ENCODE peak calls at places on chromosomes 1 and 21, in four cellular contexts. S, G, Z and A are unnamed samples. For H3K9me3, the result is how much of the 10 kb centered on the place peaks cover.

GRCh38 chr1:242185728-242186127 is 186.8 kb upstream of the MAP1LC3C start:
- DNase-seq in S (no peak), G (no peak), Z (no peak), A (no peak)

GRCh38 chr1:198969981-198970380 is 331.1 kb downstream of the PTPRC start:
- DNase-seq in S (no peak), G (no peak), Z (no peak), A (no peak)

GRCh38 chr1:8169364-8170058 is 143.4 kb upstream of the ERRFI1 start:
- DNase-seq in S (peak), G (peak), Z (peak), A (no peak)

GRCh38 chr1:85502625-85503083 is 37.7 kb upstream of the DDAH1 start:
- DNase-seq in S (peak), G (peak), Z (peak), A (no peak)

GRCh38 chr1:56688522-56689026 is 43.5 kb downstream of the PRKAA2 start:
- DNase-seq in S (peak), G (peak), Z (no peak), A (no peak)

GRCh38 chr21:43590220-43590619 is 69.1 kb downstream of the HSF2BP start:
- DNase-seq in S (no peak), G (no peak), Z (no peak), A (no peak)

GRCh38 chr1:240797050-240797449 is 185.1 kb upstream of the GREM2 start:
- DNase-seq in S (peak), G (no peak), Z (no peak), A (no peak)

GRCh38 chr1:116770625-116771024 is 16.4 kb downstream of the CD2 start:
- DNase-seq in S (no peak), G (peak), Z (no peak), A (no peak)

GRCh38 chr1:150955274-150955673 is 19.4 kb downstream of the CERS2 start:
- DNase-seq in S (no peak), G (no peak), Z (no peak), A (no peak)

GRCh38 chr1:234963180-234963903 is 165.3 kb downstream of the TOMM20 start:
- DNase-seq in S (peak), G (peak), Z (peak), A (peak)

GRCh38 chr1:205766038-205766437 is 9.2 kb downstream of the RAB29 start:
- DNase-seq in S (peak), G (no peak), Z (no peak), A (no peak)

GRCh38 chr1:62241357-62242131 is 46.9 kb downstream of the L1TD1 start:
- DNase-seq in S (no peak), G (no peak), Z (peak), A (no peak)

GRCh38 chr21:45450741-45451740 is 46.1 kb downstream of the COL18A1 start:
- DNase-seq in S (no peak), G (no peak), Z (no peak), A (no peak)

GRCh38 chr1:181083842-181084605 is 4.5 kb upstream of the IER5 start:
- DNase-seq in S (peak), G (peak), Z (peak), A (peak)

GRCh38 chr1:5376538-5377247 is 615.5 kb downstream of the NPHP4 start:
- DNase-seq in S (no peak), G (no peak), Z (no peak), A (no peak)

GRCh38 chr1:5374176-5374575 is 618.0 kb downstream of the NPHP4 start:
- DNase-seq in S (no peak), G (no peak), Z (no peak), A (no peak)

GRCh38 chr1:5373281-5373680 is 618.9 kb downstream of the NPHP4 start:
- DNase-seq in S (no peak), G (no peak), Z (no peak), A (no peak)

GRCh38 chr1:5375437-5375836 is 616.8 kb downstream of the NPHP4 start:
- DNase-seq in S (no peak), G (no peak), Z (no peak), A (no peak)

GRCh38 chr1:5379176-5379759 is 613.0 kb downstream of the NPHP4 start:
- DNase-seq in S (no peak), G (no peak), Z (no peak), A (no peak)
- H3K9me3 ChIP-seq in S (under half), G (under half), Z (under half), A (under half)

GRCh38 chr1:93805027-93805426 is 74.0 kb downstream of the DNTTIP2 start:
- DNase-seq in S (peak), G (no peak), Z (no peak), A (no peak)

GRCh38 chr1:93810316-93810715 is 68.7 kb downstream of the DNTTIP2 start:
- DNase-seq in S (no peak), G (no peak), Z (no peak), A (no peak)

GRCh38 chr1:93807301-93807930 is 71.6 kb downstream of the DNTTIP2 start:
- DNase-seq in S (no peak), G (no peak), Z (no peak), A (no peak)

GRCh38 chr1:93801471-93801870 is 77.5 kb downstream of the DNTTIP2 start:
- DNase-seq in S (no peak), G (no peak), Z (no peak), A (no peak)

GRCh38 chr1:93804412-93804811 is 74.6 kb downstream of the DNTTIP2 start:
- DNase-seq in S (peak), G (no peak), Z (no peak), A (no peak)
- H3K9me3 ChIP-seq in S (under half), G (under half), Z (under half), A (under half)

DNA sequence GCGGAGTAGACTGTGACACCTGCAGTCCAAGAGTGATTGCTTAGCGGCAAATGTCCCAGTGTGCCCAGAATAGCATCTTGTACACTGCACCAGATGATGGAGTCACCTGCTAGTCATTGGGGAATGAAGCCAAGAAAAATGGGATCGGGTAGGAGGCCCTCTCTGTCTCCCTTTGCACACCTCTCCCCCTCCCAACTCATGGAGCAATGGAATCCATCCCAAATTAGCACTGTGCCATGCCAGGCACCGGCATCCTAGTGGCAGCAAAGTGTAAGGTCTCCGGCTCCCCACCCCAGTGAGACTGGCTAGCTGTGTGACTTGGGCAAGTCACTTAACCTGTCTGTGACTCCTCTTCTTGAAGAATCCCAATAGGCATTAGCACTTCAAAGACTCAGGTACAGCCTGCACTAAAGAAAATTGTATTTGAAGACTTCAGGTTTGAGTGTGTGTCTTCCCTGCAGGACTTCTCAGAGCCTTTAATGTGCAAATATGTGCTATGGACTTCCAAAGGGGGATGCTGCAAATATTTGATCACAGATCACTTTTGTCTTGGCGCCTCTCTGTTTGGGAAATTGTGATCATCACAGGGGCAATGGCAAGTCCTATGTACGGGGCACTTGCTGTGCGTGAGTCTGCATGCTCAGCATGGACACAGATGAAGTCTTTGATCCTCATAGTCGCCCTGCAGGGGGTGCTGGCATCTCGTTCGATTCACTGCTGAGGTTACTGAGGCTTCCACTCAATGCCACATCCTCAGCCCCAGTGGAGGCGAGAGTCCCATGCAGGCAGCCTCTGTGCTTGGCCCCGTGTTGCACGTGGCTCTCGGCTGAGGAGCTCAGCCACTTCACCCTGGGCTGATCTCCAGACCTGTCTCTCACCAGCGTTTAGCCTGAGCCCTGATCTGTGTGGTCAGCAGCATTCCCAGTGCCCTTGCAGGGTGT is 272.9 kb upstream of the C1orf174 start:
- DNase-seq in S (no peak), G (peak), Z (no peak), A (no peak)
- H3K9me3 ChIP-seq in S (under half), G (under half), Z (under half), A (under half)

DNA sequence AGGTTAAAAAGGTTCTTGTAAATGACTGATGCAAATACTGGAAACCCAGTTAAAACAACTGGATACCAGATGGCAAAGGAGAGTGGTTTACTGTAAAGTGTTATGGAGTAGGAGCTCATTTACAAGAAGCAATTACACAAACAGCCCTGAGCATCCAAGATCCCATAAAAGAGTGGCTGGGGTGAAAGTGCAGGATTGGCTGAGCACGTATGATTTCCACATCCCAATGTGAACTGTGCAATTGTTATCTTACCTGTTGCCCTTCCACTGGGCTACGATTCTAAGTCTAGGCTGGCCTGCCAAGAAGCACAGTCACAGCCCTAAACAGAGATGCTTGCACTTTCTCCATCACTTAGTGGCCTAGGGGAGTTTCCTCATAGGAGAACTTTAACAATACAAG is 277.6 kb upstream of the RUNX1 start:
- DNase-seq in S (no peak), G (no peak), Z (no peak), A (no peak)
- H3K9me3 ChIP-seq in S (under half), G (under half), Z (under half), A (under half)

GRCh38 chr1:162118063-162118462 is 48.6 kb downstream of the NOS1AP start:
- DNase-seq in S (no peak), G (no peak), Z (no peak), A (no peak)
- H3K9me3 ChIP-seq in S (under half), G (under half), Z (under half), A (under half)

GRCh38 chr21:39924577-39925308 is 57.5 kb downstream of the PCP4 start:
- DNase-seq in S (no peak), G (no peak), Z (peak), A (no peak)

GRCh38 chr21:39927304-39927886 is 60.2 kb downstream of the PCP4 start:
- DNase-seq in S (no peak), G (no peak), Z (peak), A (no peak)

GRCh38 chr21:39923441-39923840 is 56.2 kb downstream of the PCP4 start:
- DNase-seq in S (no peak), G (no peak), Z (no peak), A (no peak)
- H3K9me3 ChIP-seq in S (under half), G (under half), Z (under half), A (under half)

GRCh38 chr1:2998503-2999100 is 22.7 kb upstream of the ACTRT2 start:
- DNase-seq in S (no peak), G (no peak), Z (no peak), A (no peak)

GRCh38 chr1:3000671-3001470 is 20.4 kb upstream of the ACTRT2 start:
- DNase-seq in S (no peak), G (no peak), Z (no peak), A (no peak)

GRCh38 chr1:2999138-2999537 is 22.1 kb upstream of the ACTRT2 start:
- DNase-seq in S (no peak), G (no peak), Z (no peak), A (no peak)

GRCh38 chr1:3000214-3000613 is 21.1 kb upstream of the ACTRT2 start:
- DNase-seq in S (no peak), G (no peak), Z (peak), A (no peak)

GRCh38 chr1:2999571-2999970 is 21.7 kb upstream of the ACTRT2 start:
- DNase-seq in S (no peak), G (no peak), Z (peak), A (no peak)
- H3K9me3 ChIP-seq in S (under half), G (under half), Z (under half), A (under half)

GRCh38 chr21:7916329-7917303 is 2604.8 kb upstream of the TPTE start:
- DNase-seq in S (no peak), G (no peak), Z (no peak), A (no peak)

GRCh38 chr21:7917729-7918128 is 2603.7 kb upstream of the TPTE start:
- DNase-seq in S (peak), G (no peak), Z (no peak), A (no peak)
- H3K9me3 ChIP-seq in S (under half), G (under half), Z (under half), A (under half)

GRCh38 chr1:233944596-233944995 is 40.1 kb downstream of the SLC35F3 start:
- DNase-seq in S (no peak), G (no peak), Z (no peak), A (no peak)

GRCh38 chr1:233946724-233947123 is 42.2 kb downstream of the SLC35F3 start:
- DNase-seq in S (no peak), G (no peak), Z (no peak), A (no peak)

GRCh38 chr1:233940908-233941307 is 36.4 kb downstream of the SLC35F3 start:
- DNase-seq in S (no peak), G (no peak), Z (no peak), A (no peak)

GRCh38 chr1:233945573-233945972 is 41.1 kb downstream of the SLC35F3 start:
- DNase-seq in S (no peak), G (no peak), Z (no peak), A (no peak)

GRCh38 chr1:233945979-233946378 is 41.5 kb downstream of the SLC35F3 start:
- DNase-seq in S (no peak), G (no peak), Z (no peak), A (no peak)
- H3K9me3 ChIP-seq in S (under half), G (under half), Z (under half), A (under half)

DNA sequence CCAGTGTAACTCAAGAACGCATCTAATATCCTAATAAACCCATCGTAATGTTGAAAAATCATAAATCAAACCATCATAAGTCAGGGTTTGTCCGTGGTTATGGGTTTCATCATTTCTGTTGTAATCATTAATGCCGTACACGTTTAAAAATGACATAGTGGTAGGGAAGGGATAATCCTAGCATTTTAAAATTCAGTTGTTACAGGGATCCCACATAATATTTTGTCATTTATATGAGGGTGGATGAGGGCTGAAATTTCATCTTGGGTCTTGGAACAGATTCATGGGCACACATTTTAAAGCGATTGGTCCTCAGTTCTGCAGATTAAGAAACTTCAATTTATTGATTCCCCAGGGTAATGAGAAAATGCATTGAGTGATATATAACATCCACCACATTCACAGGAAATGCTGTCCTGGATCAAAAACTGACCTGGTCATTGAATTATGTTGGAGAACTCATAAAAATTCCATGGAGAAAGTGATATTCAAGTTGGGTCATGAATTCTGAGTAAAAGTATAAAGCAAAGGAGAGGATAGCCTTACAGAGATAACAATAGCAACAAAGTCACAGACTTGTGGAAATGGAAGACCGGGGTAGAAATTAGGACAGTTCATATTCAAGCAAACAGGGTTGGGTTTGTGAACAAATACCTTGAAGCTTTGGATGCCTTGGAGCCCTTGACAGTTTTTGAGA is 1527.3 kb upstream of the TPTE start:
- DNase-seq in S (peak), G (no peak), Z (no peak), A (no peak)
- H3K9me3 ChIP-seq in S (under half), G (half or more), Z (under half), A (under half)